ENCODE peak calls at places on chromosome 18, in five cellular contexts. U is neuronal stem cell, J is small intestine, Q is breast epithelium, L is GM06990. B is an unnamed sample. For H3K36me3 and H3K27me3, the result is how much of the 10 kb centered on the place peaks cover.

GRCh38 chr18:48836231-48836805 is 114.4 kb downstream of the SMAD7 start:
- DNase-seq in U (no peak), J (no peak), Q (no peak), L (no peak), B (no peak)

GRCh38 chr18:62948788-62949187 is 233.4 kb downstream of the PHLPP1 start:
- DNase-seq in U (no peak), J (no peak), Q (no peak), L (no peak), B (no peak)

GRCh38 chr18:8686556-8686955 is 18.8 kb upstream of the MTCL1 start:
- DNase-seq in U (no peak), J (no peak), Q (no peak), L (no peak), B (no peak)

GRCh38 chr18:13442451-13442850 is 223.9 kb downstream of the LDLRAD4 start:
- DNase-seq in U (no peak), J (no peak), Q (no peak), L (no peak), B (no peak)

GRCh38 chr18:76131738-76132137 is 363.3 kb downstream of the ZNF516 start:
- DNase-seq in U (no peak), J (no peak), Q (no peak), L (no peak), B (no peak)

GRCh38 chr18:79611040-79611681 is 68.4 kb upstream of the CTDP1 start:
- DNase-seq in U (no peak), J (peak), Q (no peak), L (no peak), B (no peak)

GRCh38 chr18:76670564-76671288 is 151.6 kb upstream of the ZNF236 start:
- DNase-seq in U (no peak), J (no peak), Q (no peak), L (no peak), B (no peak)

GRCh38 chr18:54147439-54147838 is 77.0 kb downstream of the MBD2 start:
- DNase-seq in U (no peak), J (no peak), Q (no peak), L (peak), B (no peak)

GRCh38 chr18:28903366-28903765 is 726.4 kb upstream of the CDH2 start:
- DNase-seq in U (no peak), J (no peak), Q (no peak), L (no peak), B (no peak)

GRCh38 chr18:63161032-63161727 is 158.4 kb downstream of the BCL2 start:
- DNase-seq in U (no peak), J (no peak), Q (no peak), L (peak), B (no peak)

GRCh38 chr18:26863921-26864497 is 1.5 kb downstream of the AQP4 start:
- DNase-seq in U (no peak), J (no peak), Q (no peak), L (no peak), B (no peak)

GRCh38 chr18:78640596-78640995 is 339.0 kb upstream of the SALL3 start:
- DNase-seq in U (no peak), J (no peak), Q (no peak), L (no peak), B (no peak)

GRCh38 chr18:67513285-67513684 is 3.2 kb downstream of the DSEL start:
- DNase-seq in U (no peak), J (no peak), Q (no peak), L (no peak), B (peak)

GRCh38 chr18:75344615-75345014 is 82.9 kb downstream of the SMIM21 start:
- DNase-seq in U (no peak), J (no peak), Q (no peak), L (no peak), B (no peak)

GRCh38 chr18:46042571-46043123 is 29.4 kb downstream of the PSTPIP2 start:
- DNase-seq in U (no peak), J (no peak), Q (peak), L (no peak), B (no peak)

GRCh38 chr18:62518460-62519375 is 4.1 kb upstream of the ZCCHC2 start:
- DNase-seq in U (no peak), J (no peak), Q (no peak), L (no peak), B (no peak)

GRCh38 chr18:45847119-45847518 is 21.6 kb downstream of the SIGLEC15 start:
- DNase-seq in U (no peak), J (no peak), Q (no peak), L (no peak), B (no peak)

GRCh38 chr18:74596959-74597661 is 560 bp upstream of the ZNF407 start:
- DNase-seq in U (no peak), J (no peak), Q (peak), L (peak), B (peak)

GRCh38 chr18:63342206-63342605 is 22.6 kb upstream of the BCL2 start:
- DNase-seq in U (no peak), J (no peak), Q (no peak), L (no peak), B (peak)

GRCh38 chr18:54392621-54393023 is 34.9 kb downstream of the C18orf54 start:
- DNase-seq in U (peak), J (peak), Q (no peak), L (peak), B (peak)

GRCh38 chr18:79939096-79939495 is 12.4 kb downstream of the SLC66A2 start:
- DNase-seq in U (no peak), J (no peak), Q (peak), L (no peak), B (no peak)

GRCh38 chr18:28201056-28201455 is 24.1 kb upstream of the CDH2 start:
- DNase-seq in U (no peak), J (no peak), Q (no peak), L (no peak), B (no peak)

GRCh38 chr18:6366776-6367175 is 47.9 kb downstream of the L3MBTL4 start:
- DNase-seq in U (no peak), J (no peak), Q (no peak), L (no peak), B (peak)

GRCh38 chr18:6367208-6367607 is 47.5 kb downstream of the L3MBTL4 start:
- DNase-seq in U (no peak), J (no peak), Q (no peak), L (no peak), B (no peak)

GRCh38 chr18:6365385-6365784 is 49.3 kb downstream of the L3MBTL4 start:
- DNase-seq in U (no peak), J (no peak), Q (no peak), L (no peak), B (no peak)

GRCh38 chr18:6362559-6363129 is 52.1 kb downstream of the L3MBTL4 start:
- DNase-seq in U (no peak), J (no peak), Q (no peak), L (no peak), B (no peak)

DNA sequence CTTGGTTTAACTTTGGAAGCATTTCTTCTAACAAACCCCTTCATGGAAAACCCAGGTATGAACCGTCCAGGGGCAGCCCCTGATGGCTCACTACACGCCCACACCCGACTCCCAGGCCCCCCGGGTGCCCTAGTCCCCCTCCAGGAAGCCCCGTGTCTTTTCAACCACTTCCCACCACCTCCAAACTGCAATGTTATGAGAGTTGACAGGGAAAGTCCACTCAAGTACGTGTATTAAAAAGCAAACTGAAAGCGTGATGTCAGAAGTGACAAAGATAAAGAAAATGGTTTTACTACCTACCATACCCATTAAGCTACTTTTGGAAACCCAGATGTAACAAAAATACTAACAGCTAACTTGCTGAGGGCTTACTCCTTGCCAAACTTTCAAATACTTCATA is 51.5 kb downstream of the L3MBTL4 start:
- DNase-seq in U (no peak), J (no peak), Q (no peak), L (peak), B (no peak)
- H3K4me3 ChIP-seq in U (no peak), J (no peak), Q (no peak), L (peak), B (no peak)

GRCh38 chr18:32478317-32478716 is 7.6 kb upstream of the GAREM1 start:
- DNase-seq in U (no peak), J (no peak), Q (no peak), L (no peak), B (no peak)

GRCh38 chr18:32480581-32480980 is 9.9 kb upstream of the GAREM1 start:
- DNase-seq in U (no peak), J (peak), Q (no peak), L (no peak), B (no peak)

GRCh38 chr18:32482117-32482516 is 11.4 kb upstream of the GAREM1 start:
- DNase-seq in U (no peak), J (no peak), Q (no peak), L (no peak), B (no peak)

GRCh38 chr18:32483002-32483401 is 12.3 kb upstream of the GAREM1 start:
- DNase-seq in U (no peak), J (no peak), Q (no peak), L (no peak), B (no peak)

GRCh38 chr18:32478818-32479217 is 8.1 kb upstream of the GAREM1 start:
- DNase-seq in U (no peak), J (no peak), Q (no peak), L (no peak), B (no peak)
- H3K36me3 ChIP-seq in U (under half), J (under half), Q (under half), L (under half), B (under half)

DNA sequence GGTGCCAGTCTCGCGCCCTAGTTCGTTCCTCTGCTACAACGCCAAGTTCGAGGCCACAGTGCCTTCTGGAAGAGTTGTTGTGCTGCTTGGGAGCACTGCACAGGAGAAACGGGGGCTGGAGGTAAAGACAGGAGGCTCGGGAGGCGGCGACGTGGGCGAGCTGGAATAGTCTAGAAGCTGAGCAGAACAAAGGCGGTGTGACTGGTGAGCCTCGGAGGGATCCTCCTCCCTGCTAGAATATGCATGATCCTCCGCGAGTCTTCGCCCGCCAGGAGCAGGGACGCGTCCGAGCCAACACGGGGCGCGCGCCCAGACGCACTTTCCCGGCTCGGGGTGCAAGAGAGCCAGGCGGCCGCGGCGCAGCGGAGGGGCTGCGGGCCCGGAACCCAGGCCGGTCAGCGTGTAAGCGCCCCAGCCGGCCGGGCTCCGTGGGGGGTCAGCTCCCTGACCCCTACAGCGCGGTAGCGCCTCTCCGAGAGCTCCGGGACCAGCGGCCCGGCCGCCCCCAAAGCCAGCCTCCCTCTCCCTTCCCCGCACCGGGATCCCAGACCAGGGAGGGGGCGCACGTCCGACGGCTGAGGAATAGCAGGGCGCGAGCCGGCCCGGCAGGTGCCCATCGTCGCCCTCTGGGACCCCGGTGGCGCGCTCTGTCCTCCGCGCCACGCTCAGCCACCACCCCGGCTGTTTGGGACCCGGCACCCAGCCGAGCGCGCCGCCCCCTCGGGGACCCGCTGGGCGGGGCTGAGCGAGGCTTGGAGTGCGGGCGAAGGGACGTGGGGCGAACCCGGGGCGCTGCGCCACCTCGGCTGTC is 62.4 kb downstream of the GNAL start:
- DNase-seq in U (no peak), J (no peak), Q (no peak), L (no peak), B (peak)
- H3K27me3 ChIP-seq in U (under half), J (under half), Q (under half), L (under half), B (under half)

GRCh38 chr18:22560283-22560627 is 142.5 kb upstream of the CTAGE1 start:
- DNase-seq in U (no peak), J (no peak), Q (no peak), L (no peak), B (no peak)
- H3K4me3 ChIP-seq in U (peak), J (peak), Q (peak), L (no peak), B (peak)

DNA sequence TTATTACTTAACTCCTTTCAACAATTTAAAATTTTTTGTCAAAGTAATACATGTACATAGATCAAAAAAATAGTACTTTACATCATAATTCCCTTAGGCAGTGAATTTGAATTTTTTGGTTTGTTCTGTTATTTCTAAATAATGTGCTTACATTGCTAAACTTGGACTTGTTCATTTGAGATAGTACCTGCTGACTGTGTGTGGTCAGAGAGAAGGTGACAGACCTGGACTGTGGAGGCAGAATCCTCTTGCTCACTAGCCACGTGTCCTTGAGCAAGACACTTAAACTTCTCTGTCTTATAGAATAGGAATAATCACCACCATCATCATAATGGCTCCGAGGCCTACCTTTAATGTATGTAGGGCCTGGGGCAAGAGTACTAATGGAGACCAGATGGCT is 33.3 kb downstream of the ZNF532 start:
- DNase-seq in U (no peak), J (no peak), Q (no peak), L (no peak), B (no peak)
- H3K36me3 ChIP-seq in U (half or more), J (under half), Q (under half), L (under half), B (under half)

DNA sequence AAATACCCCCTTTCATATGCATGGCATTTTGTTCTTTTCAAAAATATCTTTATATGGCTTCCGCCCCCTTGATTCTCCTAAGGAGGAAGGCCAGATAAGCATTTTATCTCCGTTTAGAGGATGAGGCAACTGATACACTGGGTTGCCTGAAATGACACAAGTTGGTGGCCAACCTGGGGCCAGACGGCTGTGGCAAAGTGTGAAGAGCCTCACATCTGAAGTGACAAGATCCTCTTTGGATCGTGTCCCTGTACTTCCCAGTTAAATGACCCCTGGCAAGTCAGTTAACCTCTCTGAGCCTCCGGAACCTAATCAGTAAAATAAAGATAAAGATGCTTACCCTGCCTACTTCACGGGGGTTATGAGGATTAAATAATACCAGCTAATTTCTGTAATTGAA is 4.6 kb downstream of the SETBP1 start:
- DNase-seq in U (no peak), J (no peak), Q (no peak), L (no peak), B (no peak)
- H3K27me3 ChIP-seq in U (under half), J (under half), Q (under half), L (under half), B (under half)

DNA sequence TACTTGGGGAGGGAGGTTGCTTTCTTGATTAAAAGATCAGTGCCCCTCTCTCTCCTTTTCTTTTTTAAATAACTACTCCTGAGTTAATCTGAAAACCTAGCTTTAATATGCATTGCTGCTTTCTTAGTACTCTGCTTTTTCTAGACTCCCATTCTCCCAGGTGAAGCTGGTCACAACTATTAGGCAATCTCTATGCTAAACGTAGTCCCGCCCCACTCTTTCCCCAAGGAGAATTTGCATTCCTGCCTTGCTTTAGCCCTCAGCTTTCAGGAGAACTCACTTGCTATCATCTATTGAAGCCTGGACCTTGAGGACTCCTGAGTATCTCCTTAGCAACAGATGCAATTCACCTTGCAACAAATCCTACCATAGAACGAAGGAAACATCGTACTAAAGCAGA is 72.3 kb upstream of the L3MBTL4 start:
- DNase-seq in U (no peak), J (no peak), Q (no peak), L (no peak), B (peak)
- H3K4me3 ChIP-seq in U (no peak), J (no peak), Q (no peak), L (no peak), B (no peak)

GRCh38 chr18:9790261-9790660 is 82.2 kb downstream of the RAB31 start:
- DNase-seq in U (no peak), J (no peak), Q (no peak), L (no peak), B (no peak)

GRCh38 chr18:9787716-9788115 is 79.6 kb downstream of the RAB31 start:
- DNase-seq in U (no peak), J (no peak), Q (no peak), L (no peak), B (no peak)

GRCh38 chr18:9787126-9787525 is 79.0 kb downstream of the RAB31 start:
- DNase-seq in U (no peak), J (no peak), Q (no peak), L (no peak), B (no peak)

GRCh38 chr18:9788140-9788539 is 80.0 kb downstream of the RAB31 start:
- DNase-seq in U (no peak), J (no peak), Q (no peak), L (no peak), B (no peak)

GRCh38 chr18:9788860-9789259 is 80.8 kb downstream of the RAB31 start:
- DNase-seq in U (no peak), J (no peak), Q (no peak), L (no peak), B (no peak)
- H3K36me3 ChIP-seq in U (under half), J (under half), Q (under half), L (under half), B (under half)

GRCh38 chr18:2847341-2848144 is 737 bp downstream of the EMILIN2 start:
- DNase-seq in U (peak), J (no peak), Q (no peak), L (peak), B (peak)
- H3K27me3 ChIP-seq in U (under half), J (under half), Q (under half), L (under half), B (under half)

DNA sequence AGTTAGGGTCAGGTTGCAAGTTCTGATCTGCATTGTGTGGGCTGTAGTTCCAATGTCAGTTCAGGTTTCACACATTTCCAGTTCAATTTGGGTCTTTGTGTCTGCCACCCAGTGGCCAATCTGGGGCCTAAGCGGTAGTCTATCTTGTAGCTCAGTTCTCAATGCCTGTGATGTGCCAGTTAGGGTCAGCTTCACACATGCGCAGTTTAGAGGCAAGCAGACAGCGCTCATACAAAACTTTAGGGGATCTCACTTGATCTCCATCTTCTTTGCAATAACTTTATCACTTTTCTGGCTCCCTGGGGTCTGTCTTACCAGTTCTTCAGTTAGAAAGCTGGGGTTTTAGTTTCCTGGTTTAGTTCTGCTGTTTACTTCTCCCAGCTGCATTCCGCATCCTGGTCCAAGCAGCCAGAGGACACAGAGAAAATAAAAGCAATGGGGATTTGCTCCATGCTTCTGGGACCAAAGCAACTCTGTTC is 11.0 kb upstream of the ZNF24 start:
- DNase-seq in U (peak), J (peak), Q (peak), L (no peak), B (peak)
- H3K4me3 ChIP-seq in U (no peak), J (no peak), Q (no peak), L (no peak), B (no peak)